ENCODE peak calls at places on chromosomes 6 and 20, in four cellular contexts. Z is astrocyte of the spinal cord, P is HCT116, T is WTC11. O is an unnamed sample.

GRCh38 chr6:6284231-6284966 is 36.1 kb downstream of the F13A1 start:
- DNase-seq in T (no peak), Z (no peak), P (no peak), O (no peak)

GRCh38 chr20:23446505-23446904 is 6.2 kb downstream of the CST11 start:
- DNase-seq in T (peak), P (peak), Z (peak), O (peak)

GRCh38 chr6:35496851-35497570 is at the start of gene TEAD3:
- DNase-seq in T (peak), Z (peak), P (no peak), O (peak)

GRCh38 chr20:47607208-47607613 is 105.5 kb downstream of the NCOA3 start:
- DNase-seq in P (peak), Z (peak), T (no peak), O (no peak)

GRCh38 chr6:13807691-13808090 is 6.7 kb downstream of the MCUR1 start:
- DNase-seq in P (no peak), Z (peak), T (no peak), O (no peak)

GRCh38 chr6:90350689-90351554 is 54.3 kb upstream of the BACH2 start:
- DNase-seq in Z (no peak), P (no peak), T (no peak), O (no peak)

GRCh38 chr6:34556031-34556471 is at the start of gene SPDEF:
- DNase-seq in P (no peak), T (no peak), Z (no peak), O (no peak)

GRCh38 chr6:27176096-27176495 is 71.4 kb upstream of the PRSS16 start:
- DNase-seq in P (no peak), Z (peak), T (no peak), O (no peak)

GRCh38 chr6:81906041-81906440 is 153.6 kb upstream of the TENT5A start:
- DNase-seq in T (no peak), Z (no peak), P (no peak), O (no peak)

GRCh38 chr6:33983109-33983475 is 162.8 kb downstream of the GRM4 start:
- DNase-seq in T (no peak), P (peak), Z (no peak), O (no peak)

GRCh38 chr6:4573958-4574481 is 202.2 kb upstream of the CDYL start:
- DNase-seq in T (no peak), P (no peak), Z (peak), O (no peak)

GRCh38 chr6:52551483-52552277 is 25.2 kb downstream of the TRAM2 start:
- DNase-seq in Z (peak), T (peak), P (no peak), O (peak)

GRCh38 chr20:17895641-17896246 is 72.8 kb downstream of the SNX5 start:
- DNase-seq in T (no peak), Z (peak), P (no peak), O (no peak)

GRCh38 chr6:166598441-166599138 is 12.1 kb upstream of the RAMACL start:
- DNase-seq in P (no peak), T (no peak), Z (peak), O (no peak)

GRCh38 chr6:31834367-31834703 is 6.8 kb downstream of the HSPA1B start:
- DNase-seq in T (peak), Z (no peak), P (peak), O (peak)

GRCh38 chr6:127515794-127516675 is 3.1 kb downstream of the MTCL3 start:
- DNase-seq in Z (peak), T (peak), P (peak), O (peak)

GRCh38 chr6:36697481-36697903 is at the start of gene RAB44:
- DNase-seq in P (no peak), T (no peak), Z (no peak), O (no peak)

GRCh38 chr20:19757973-19758887 is at the start of gene RIN2:
- DNase-seq in T (peak), P (peak), Z (peak), O (peak)

GRCh38 chr20:52269327-52269726 is 77.7 kb upstream of the ZFP64 start:
- DNase-seq in P (no peak), T (no peak), Z (no peak), O (peak)

GRCh38 chr6:2951723-2952122 is 19.6 kb downstream of the SERPINB6 start:
- DNase-seq in Z (no peak), T (no peak), P (no peak), O (no peak)

GRCh38 chr6:106279179-106279578 is 46.4 kb downstream of the ATG5 start:
- DNase-seq in T (no peak), P (no peak), Z (peak), O (no peak)

GRCh38 chr6:112202639-112203341 is 51.6 kb downstream of the LAMA4 start:
- DNase-seq in P (no peak), T (no peak), Z (peak), O (peak)

GRCh38 chr6:130167655-130168054 is 55.1 kb downstream of the SAMD3 start:
- DNase-seq in T (no peak), P (no peak), Z (no peak), O (no peak)

DNA sequence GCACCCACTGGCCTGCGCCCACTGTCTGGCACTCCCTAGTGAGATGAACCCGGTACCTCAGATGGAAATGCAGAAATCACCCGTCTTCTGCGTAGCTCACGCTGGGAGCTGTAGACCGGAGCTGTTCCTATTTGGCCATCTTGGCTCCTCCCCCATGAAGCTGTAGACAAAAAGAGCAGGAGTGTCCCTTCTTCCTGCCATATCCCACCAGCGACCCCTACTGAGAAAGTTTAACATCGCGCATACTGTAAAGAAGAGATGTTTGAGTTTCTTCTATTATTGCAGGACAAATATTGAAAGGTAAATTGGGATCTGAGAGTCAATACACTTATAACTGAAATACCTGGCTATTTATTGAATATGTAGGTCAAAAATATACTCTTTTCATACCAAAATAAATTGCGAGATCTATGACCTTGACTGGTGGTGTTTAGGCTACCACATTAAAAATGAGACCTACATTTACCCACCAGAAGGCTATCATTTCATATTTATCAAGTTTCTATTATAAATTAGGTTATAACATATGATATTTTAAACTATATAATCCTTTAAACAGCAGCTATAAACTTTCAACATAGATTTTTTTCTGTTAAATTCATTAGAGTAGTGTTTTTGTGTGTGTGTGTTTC is 586.3 kb downstream of the HTR1B start:
- DNase-seq in T (peak), P (no peak), Z (peak), O (peak)
- TF ChIP-seq CTCF in T (peak), P (peak), Z (peak), O (peak)

GRCh38 chr20:25382704-25383370 is 7.8 kb downstream of the ABHD12 start:
- DNase-seq in T (no peak), Z (no peak), P (no peak), O (no peak)

GRCh38 chr20:25378884-25379733 is 11.5 kb downstream of the ABHD12 start:
- DNase-seq in T (no peak), Z (no peak), P (no peak), O (no peak)

GRCh38 chr20:25378189-25378883 is 12.3 kb downstream of the ABHD12 start:
- DNase-seq in Z (no peak), T (no peak), P (no peak), O (no peak)

GRCh38 chr20:25376886-25377285 is 13.7 kb downstream of the ABHD12 start:
- DNase-seq in T (no peak), Z (no peak), P (no peak), O (no peak)

GRCh38 chr20:25380945-25381614 is 9.6 kb downstream of the ABHD12 start:
- DNase-seq in P (no peak), Z (no peak), T (no peak), O (no peak)
- TF ChIP-seq CTCF in P (no peak), Z (no peak), T (no peak), O (no peak)

DNA sequence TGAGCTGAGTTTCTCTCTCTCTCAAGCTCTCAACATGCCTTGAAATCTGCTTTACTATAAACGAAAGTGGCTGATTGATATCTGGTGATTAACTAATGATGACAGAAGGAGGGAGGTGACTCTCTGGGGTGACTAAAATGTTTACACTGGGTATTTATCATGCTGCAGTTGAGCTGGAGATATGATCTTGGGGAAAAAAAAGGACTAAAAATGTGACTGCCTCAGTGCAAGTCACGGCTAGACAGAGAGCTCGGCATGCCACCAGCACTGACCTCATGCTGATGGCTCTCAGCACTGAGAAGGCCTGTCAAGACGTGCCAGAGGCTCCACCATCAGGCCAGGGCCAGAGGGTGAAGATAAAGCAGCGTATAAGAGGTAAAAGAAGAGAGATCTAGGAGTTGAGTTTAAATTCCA is 103.1 kb upstream of the SPACA1 start:
- DNase-seq in P (no peak), Z (peak), T (peak), O (no peak)
- TF ChIP-seq CTCF in P (no peak), Z (no peak), T (no peak), O (no peak)

GRCh38 chr6:42175860-42176259 is 2.7 kb downstream of the GUCA1A start:
- DNase-seq in Z (no peak), T (peak), P (peak), O (no peak)
- TF ChIP-seq CTCF in Z (peak), T (peak), P (peak), O (no peak)

GRCh38 chr6:151276112-151276745 is 36.5 kb downstream of the AKAP12 start:
- DNase-seq in T (no peak), Z (peak), P (no peak), O (peak)
- TF ChIP-seq CTCF in T (no peak), Z (no peak), P (no peak), O (peak)

GRCh38 chr20:36507746-36508145 is 33.6 kb upstream of the MYL9 start:
- DNase-seq in Z (no peak), T (no peak), P (no peak), O (no peak)

GRCh38 chr20:36501367-36502006 is 39.8 kb upstream of the MYL9 start:
- DNase-seq in T (no peak), P (no peak), Z (no peak), O (no peak)

GRCh38 chr20:36504295-36504694 is 37.0 kb upstream of the MYL9 start:
- DNase-seq in Z (no peak), P (no peak), T (no peak), O (no peak)

GRCh38 chr20:36506253-36506652 is 35.1 kb upstream of the MYL9 start:
- DNase-seq in P (no peak), T (no peak), Z (no peak), O (no peak)
- TF ChIP-seq CTCF in P (peak), T (no peak), Z (peak), O (peak)